ENCODE peak calls at places on chromosomes 7 and 10, in nine cellular contexts. One of them, this sample, is unnamed.

GRCh38 chr7:130879191-130879590 is 145.2 kb upstream of the KLF14 start:
- DNase-seq in progenitor cell of endocrine pancreas: no peak
- DNase-seq in body of pancreas: no peak
- DNase-seq in epithelial cell of esophagus: no peak
- DNase-seq in AG10803: no peak
- DNase-seq in MCF 10A: no peak
- DNase-seq in OCI-LY7: no peak
- DNase-seq in endothelial cell: no peak
- DNase-seq in PC-3: peak; percentile 25
- DNase-seq in this sample: no peak

GRCh38 chr7:725223-726005 is 1.1 kb upstream of the DNAAF5 start:
- DNase-seq in progenitor cell of endocrine pancreas: no peak
- DNase-seq in body of pancreas: no peak
- DNase-seq in epithelial cell of esophagus: peak; percentile 79
- DNase-seq in AG10803: no peak
- DNase-seq in MCF 10A: peak; percentile 27
- DNase-seq in OCI-LY7: no peak
- DNase-seq in endothelial cell: no peak
- DNase-seq in PC-3: peak; percentile 34
- DNase-seq in this sample: no peak

GRCh38 chr7:64879097-64879730 is 23.9 kb upstream of the ZNF273 start:
- DNase-seq in progenitor cell of endocrine pancreas: no peak
- DNase-seq in body of pancreas: no peak
- DNase-seq in epithelial cell of esophagus: no peak
- DNase-seq in AG10803: no peak
- DNase-seq in MCF 10A: no peak
- DNase-seq in OCI-LY7: no peak
- DNase-seq in endothelial cell: peak; percentile 1
- DNase-seq in PC-3: no peak
- DNase-seq in this sample: no peak

GRCh38 chr10:68403701-68404100 is 3.4 kb downstream of the RUFY2 start:
- DNase-seq in progenitor cell of endocrine pancreas: no peak
- DNase-seq in body of pancreas: no peak
- DNase-seq in epithelial cell of esophagus: no peak
- DNase-seq in AG10803: no peak
- DNase-seq in MCF 10A: no peak
- DNase-seq in OCI-LY7: no peak
- DNase-seq in endothelial cell: no peak
- DNase-seq in PC-3: no peak
- DNase-seq in this sample: no peak

GRCh38 chr7:107118109-107118900 is 50.5 kb upstream of the HBP1 start:
- DNase-seq in progenitor cell of endocrine pancreas: no peak
- DNase-seq in body of pancreas: no peak
- DNase-seq in epithelial cell of esophagus: no peak
- DNase-seq in AG10803: peak; percentile 44
- DNase-seq in MCF 10A: no peak
- DNase-seq in OCI-LY7: no peak
- DNase-seq in endothelial cell: no peak
- DNase-seq in PC-3: no peak
- DNase-seq in this sample: no peak

GRCh38 chr7:139825666-139826290 is 3.3 kb upstream of the TBXAS1 start:
- DNase-seq in progenitor cell of endocrine pancreas: no peak
- DNase-seq in body of pancreas: no peak
- DNase-seq in epithelial cell of esophagus: peak; percentile 51
- DNase-seq in AG10803: peak; percentile 29
- DNase-seq in MCF 10A: peak; percentile 34
- DNase-seq in OCI-LY7: no peak
- DNase-seq in endothelial cell: no peak
- DNase-seq in PC-3: peak; percentile 52
- DNase-seq in this sample: peak; percentile 59

GRCh38 chr10:119522747-119523426 is 19.6 kb downstream of the RGS10 start:
- DNase-seq in progenitor cell of endocrine pancreas: no peak
- DNase-seq in body of pancreas: no peak
- DNase-seq in epithelial cell of esophagus: peak; percentile 83
- DNase-seq in AG10803: no peak
- DNase-seq in MCF 10A: peak; percentile 63
- DNase-seq in OCI-LY7: no peak
- DNase-seq in endothelial cell: no peak
- DNase-seq in PC-3: peak; percentile 22
- DNase-seq in this sample: no peak

GRCh38 chr10:97633921-97634320 is 621 bp upstream of the MORN4 start:
- DNase-seq in progenitor cell of endocrine pancreas: no peak
- DNase-seq in body of pancreas: peak; percentile 22
- DNase-seq in epithelial cell of esophagus: peak; percentile 29
- DNase-seq in AG10803: peak; percentile 14
- DNase-seq in MCF 10A: peak; percentile 29
- DNase-seq in OCI-LY7: peak; percentile 52
- DNase-seq in endothelial cell: no peak
- DNase-seq in PC-3: peak; percentile 20
- DNase-seq in this sample: peak; percentile 28

GRCh38 chr10:48442809-48443177 is 136.3 kb downstream of the MAPK8 start:
- DNase-seq in progenitor cell of endocrine pancreas: no peak
- DNase-seq in body of pancreas: no peak
- DNase-seq in epithelial cell of esophagus: no peak
- DNase-seq in AG10803: no peak
- DNase-seq in MCF 10A: no peak
- DNase-seq in OCI-LY7: no peak
- DNase-seq in endothelial cell: no peak
- DNase-seq in PC-3: no peak
- DNase-seq in this sample: no peak

GRCh38 chr10:34739915-34740314 is 75.2 kb downstream of the PARD3 start:
- DNase-seq in progenitor cell of endocrine pancreas: peak; percentile 20
- DNase-seq in body of pancreas: peak; percentile 42
- DNase-seq in epithelial cell of esophagus: peak; percentile 65
- DNase-seq in AG10803: peak; percentile 68
- DNase-seq in MCF 10A: peak; percentile 72
- DNase-seq in OCI-LY7: no peak
- DNase-seq in endothelial cell: peak; percentile 45
- DNase-seq in PC-3: no peak
- DNase-seq in this sample: peak; percentile 60
- TF ChIP-seq CTCF in progenitor cell of endocrine pancreas: no peak
- TF ChIP-seq CTCF in body of pancreas: no peak
- TF ChIP-seq CTCF in epithelial cell of esophagus: no peak
- TF ChIP-seq CTCF in AG10803: no peak
- TF ChIP-seq CTCF in MCF 10A: no peak
- TF ChIP-seq CTCF in OCI-LY7: no peak
- TF ChIP-seq CTCF in endothelial cell: no peak
- TF ChIP-seq CTCF in PC-3: no peak
- TF ChIP-seq CTCF in this sample: no peak

DNA sequence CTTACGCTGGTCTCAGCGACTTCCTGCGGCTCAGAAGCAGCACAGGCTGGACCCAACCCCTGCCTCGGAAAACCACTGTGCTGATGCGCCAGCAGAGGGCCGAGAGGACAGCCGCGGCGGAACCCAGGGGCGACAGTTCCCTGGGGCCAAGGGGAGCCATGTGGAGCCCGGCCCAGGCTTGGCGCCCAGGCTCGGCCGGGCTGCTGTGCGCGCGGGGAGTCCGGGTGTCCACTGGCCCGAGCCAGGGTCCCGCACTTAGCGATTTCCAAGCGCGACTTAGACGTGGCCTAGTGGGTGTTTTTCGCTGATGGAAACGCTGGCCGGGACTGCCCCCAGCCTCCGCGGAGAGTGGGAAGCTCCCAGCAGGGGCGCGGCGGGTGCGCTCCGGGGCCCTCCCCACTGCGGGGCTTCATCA is 18.6 kb upstream of the ZNF32 start:
- DNase-seq in progenitor cell of endocrine pancreas: peak; percentile 28
- DNase-seq in body of pancreas: no peak
- DNase-seq in epithelial cell of esophagus: no peak
- DNase-seq in AG10803: peak; percentile 29
- DNase-seq in MCF 10A: no peak
- DNase-seq in OCI-LY7: no peak
- DNase-seq in endothelial cell: no peak
- DNase-seq in PC-3: no peak
- DNase-seq in this sample: no peak
- TF ChIP-seq CTCF in progenitor cell of endocrine pancreas: peak; percentile 66
- TF ChIP-seq CTCF in body of pancreas: peak; percentile 16
- TF ChIP-seq CTCF in epithelial cell of esophagus: peak; percentile 15
- TF ChIP-seq CTCF in AG10803: peak; percentile 49
- TF ChIP-seq CTCF in MCF 10A: no peak
- TF ChIP-seq CTCF in OCI-LY7: no peak
- TF ChIP-seq CTCF in endothelial cell: no peak
- TF ChIP-seq CTCF in PC-3: no peak
- TF ChIP-seq CTCF in this sample: no peak

DNA sequence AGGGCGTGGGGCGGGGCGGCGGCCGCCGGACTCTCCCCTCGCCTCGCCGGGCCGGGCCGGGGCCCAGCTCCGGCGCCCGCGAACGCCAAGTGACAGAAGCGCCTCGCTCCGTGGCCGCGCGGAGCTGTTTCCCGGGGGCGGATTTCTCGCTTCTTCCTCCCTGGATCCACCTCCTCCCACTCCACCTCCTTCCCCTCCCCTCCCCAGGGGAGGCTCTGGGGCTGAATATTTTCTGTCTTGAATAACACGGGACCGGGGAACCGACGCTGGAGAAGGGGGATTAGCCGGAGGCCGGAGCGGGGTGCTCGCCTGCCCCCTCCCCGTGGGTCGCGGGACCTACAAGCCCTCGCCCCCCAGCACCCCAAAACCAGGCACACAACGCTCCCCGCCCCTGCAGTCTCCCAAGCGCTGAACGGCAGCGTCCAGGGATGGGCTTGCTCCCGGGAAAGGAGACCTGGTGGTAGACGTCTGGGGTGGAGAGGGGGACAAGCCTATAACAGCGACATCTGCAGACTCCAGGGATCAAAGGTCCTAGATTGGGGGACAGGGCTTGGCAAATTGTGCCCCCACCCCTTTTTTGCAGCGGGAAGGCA is at the start of gene ARHGAP21:
- DNase-seq in progenitor cell of endocrine pancreas: peak; percentile 35
- DNase-seq in body of pancreas: peak; percentile 67
- DNase-seq in epithelial cell of esophagus: peak; percentile 84
- DNase-seq in AG10803: peak; percentile 74
- DNase-seq in MCF 10A: peak; percentile 75
- DNase-seq in OCI-LY7: peak; percentile 63
- DNase-seq in endothelial cell: peak; percentile 63
- DNase-seq in PC-3: peak; percentile 61
- DNase-seq in this sample: peak; percentile 46
- TF ChIP-seq CTCF in progenitor cell of endocrine pancreas: no peak
- TF ChIP-seq CTCF in body of pancreas: no peak
- TF ChIP-seq CTCF in epithelial cell of esophagus: no peak
- TF ChIP-seq CTCF in AG10803: peak; percentile 9
- TF ChIP-seq CTCF in MCF 10A: no peak
- TF ChIP-seq CTCF in OCI-LY7: peak; percentile 45
- TF ChIP-seq CTCF in endothelial cell: no peak
- TF ChIP-seq CTCF in PC-3: no peak
- TF ChIP-seq CTCF in this sample: no peak

GRCh38 chr10:5902511-5903274 is 12.7 kb downstream of the FBH1 start:
- DNase-seq in progenitor cell of endocrine pancreas: no peak
- DNase-seq in body of pancreas: no peak
- DNase-seq in epithelial cell of esophagus: no peak
- DNase-seq in AG10803: no peak
- DNase-seq in MCF 10A: no peak
- DNase-seq in OCI-LY7: no peak
- DNase-seq in endothelial cell: no peak
- DNase-seq in PC-3: no peak
- DNase-seq in this sample: no peak

GRCh38 chr10:5906651-5907050 is 16.6 kb downstream of the FBH1 start:
- DNase-seq in progenitor cell of endocrine pancreas: no peak
- DNase-seq in body of pancreas: no peak
- DNase-seq in epithelial cell of esophagus: peak; percentile 65
- DNase-seq in AG10803: no peak
- DNase-seq in MCF 10A: no peak
- DNase-seq in OCI-LY7: no peak
- DNase-seq in endothelial cell: no peak
- DNase-seq in PC-3: no peak
- DNase-seq in this sample: no peak

GRCh38 chr10:5903563-5903962 is 13.5 kb downstream of the FBH1 start:
- DNase-seq in progenitor cell of endocrine pancreas: no peak
- DNase-seq in body of pancreas: no peak
- DNase-seq in epithelial cell of esophagus: no peak
- DNase-seq in AG10803: no peak
- DNase-seq in MCF 10A: no peak
- DNase-seq in OCI-LY7: no peak
- DNase-seq in endothelial cell: no peak
- DNase-seq in PC-3: no peak
- DNase-seq in this sample: no peak

GRCh38 chr10:5904227-5904626 is 14.2 kb downstream of the FBH1 start:
- DNase-seq in progenitor cell of endocrine pancreas: no peak
- DNase-seq in body of pancreas: no peak
- DNase-seq in epithelial cell of esophagus: no peak
- DNase-seq in AG10803: no peak
- DNase-seq in MCF 10A: no peak
- DNase-seq in OCI-LY7: peak; percentile 27
- DNase-seq in endothelial cell: no peak
- DNase-seq in PC-3: no peak
- DNase-seq in this sample: no peak

GRCh38 chr10:5905854-5906507 is 15.9 kb downstream of the FBH1 start:
- DNase-seq in progenitor cell of endocrine pancreas: no peak
- DNase-seq in body of pancreas: no peak
- DNase-seq in epithelial cell of esophagus: no peak
- DNase-seq in AG10803: no peak
- DNase-seq in MCF 10A: no peak
- DNase-seq in OCI-LY7: no peak
- DNase-seq in endothelial cell: peak; percentile 15
- DNase-seq in PC-3: no peak
- DNase-seq in this sample: no peak
- TF ChIP-seq CTCF in progenitor cell of endocrine pancreas: no peak
- TF ChIP-seq CTCF in body of pancreas: no peak
- TF ChIP-seq CTCF in epithelial cell of esophagus: no peak
- TF ChIP-seq CTCF in AG10803: no peak
- TF ChIP-seq CTCF in MCF 10A: no peak
- TF ChIP-seq CTCF in OCI-LY7: no peak
- TF ChIP-seq CTCF in endothelial cell: no peak
- TF ChIP-seq CTCF in PC-3: no peak
- TF ChIP-seq CTCF in this sample: no peak